ENCODE peak calls at places on chromosomes 12 and 14, in four cellular contexts. One of them, this sample, is unnamed.

GRCh38 chr12:85617307-85618091 is 218.7 kb downstream of the RASSF9 start:
- DNase-seq in AG09309: no peak
- DNase-seq in MCF 10A: no peak
- DNase-seq in ascending aorta: no peak
- DNase-seq in this sample: no peak

GRCh38 chr12:11209098-11209497 is 22.4 kb upstream of the TAS2R42 start:
- DNase-seq in AG09309: no peak
- DNase-seq in ascending aorta: no peak
- DNase-seq in MCF 10A: no peak
- DNase-seq in this sample: no peak

GRCh38 chr14:104143521-104144452 is 5.4 kb downstream of the KIF26A start:
- DNase-seq in MCF 10A: no peak
- DNase-seq in ascending aorta: peak
- DNase-seq in AG09309: no peak
- DNase-seq in this sample: no peak

GRCh38 chr12:123996581-123996980 is 23.6 kb downstream of the ZNF664 start:
- DNase-seq in ascending aorta: no peak
- DNase-seq in MCF 10A: no peak
- DNase-seq in AG09309: no peak
- DNase-seq in this sample: no peak

GRCh38 chr12:126182619-126183236 is 1117.5 kb downstream of the AACS start:
- DNase-seq in ascending aorta: no peak
- DNase-seq in AG09309: peak
- DNase-seq in MCF 10A: peak
- DNase-seq in this sample: no peak

GRCh38 chr14:95362180-95362494 is 42.4 kb upstream of the CLMN start:
- DNase-seq in ascending aorta: peak
- DNase-seq in MCF 10A: no peak
- DNase-seq in AG09309: no peak
- DNase-seq in this sample: no peak

GRCh38 chr12:120654656-120655055 is 14.2 kb downstream of the CABP1 start:
- DNase-seq in AG09309: no peak
- DNase-seq in MCF 10A: no peak
- DNase-seq in ascending aorta: peak
- DNase-seq in this sample: no peak

GRCh38 chr12:105740970-105741725 is 397.6 kb downstream of the NUAK1 start:
- DNase-seq in AG09309: no peak
- DNase-seq in ascending aorta: no peak
- DNase-seq in MCF 10A: peak
- DNase-seq in this sample: no peak

GRCh38 chr12:116636636-116637519 is 77.7 kb downstream of the MAP1LC3B2 start:
- DNase-seq in ascending aorta: no peak
- DNase-seq in MCF 10A: no peak
- DNase-seq in AG09309: no peak
- DNase-seq in this sample: no peak

GRCh38 chr12:14614704-14615121 is 47.0 kb upstream of the PLBD1 start:
- DNase-seq in ascending aorta: no peak
- DNase-seq in MCF 10A: no peak
- DNase-seq in AG09309: no peak
- DNase-seq in this sample: no peak

GRCh38 chr12:104641862-104642261 is 185.1 kb downstream of the CHST11 start:
- DNase-seq in ascending aorta: no peak
- DNase-seq in AG09309: no peak
- DNase-seq in MCF 10A: no peak
- DNase-seq in this sample: no peak

GRCh38 chr12:132036063-132036683 is 86.4 kb downstream of the EP400 start:
- DNase-seq in MCF 10A: no peak
- DNase-seq in ascending aorta: no peak
- DNase-seq in AG09309: no peak
- DNase-seq in this sample: no peak

GRCh38 chr14:59098377-59098776 is 90.1 kb upstream of the DAAM1 start:
- DNase-seq in AG09309: peak
- DNase-seq in MCF 10A: peak
- DNase-seq in ascending aorta: no peak
- DNase-seq in this sample: peak

GRCh38 chr14:68824517-68825347 is 31.9 kb upstream of the ZFP36L1 start:
- DNase-seq in AG09309: no peak
- DNase-seq in MCF 10A: peak
- DNase-seq in ascending aorta: peak
- DNase-seq in this sample: peak

GRCh38 chr12:118103231-118103600 is 595 bp downstream of the VSIG10 start:
- DNase-seq in MCF 10A: peak
- DNase-seq in AG09309: no peak
- DNase-seq in ascending aorta: no peak
- DNase-seq in this sample: no peak

GRCh38 chr12:87756111-87756510 is 273.1 kb downstream of the C12orf50 start:
- DNase-seq in MCF 10A: peak
- DNase-seq in AG09309: peak
- DNase-seq in ascending aorta: no peak
- DNase-seq in this sample: peak

GRCh38 chr12:49198431-49199155 is 9.7 kb upstream of the TUBA1A start:
- DNase-seq in ascending aorta: peak
- DNase-seq in AG09309: peak
- DNase-seq in MCF 10A: peak
- DNase-seq in this sample: peak

GRCh38 chr14:52730708-52731111 is 744 bp downstream of the STYX start:
- DNase-seq in ascending aorta: no peak
- DNase-seq in MCF 10A: peak
- DNase-seq in AG09309: no peak
- DNase-seq in this sample: no peak

GRCh38 chr12:22287056-22287455 is 47.5 kb downstream of the ST8SIA1 start:
- DNase-seq in MCF 10A: no peak
- DNase-seq in ascending aorta: no peak
- DNase-seq in AG09309: no peak
- DNase-seq in this sample: no peak

GRCh38 chr14:92914087-92914656 is 8.8 kb upstream of the CHGA start:
- DNase-seq in MCF 10A: peak
- DNase-seq in AG09309: no peak
- DNase-seq in ascending aorta: no peak
- DNase-seq in this sample: no peak

GRCh38 chr14:44339256-44339655 is 167.8 kb downstream of the FSCB start:
- DNase-seq in MCF 10A: peak
- DNase-seq in ascending aorta: no peak
- DNase-seq in AG09309: no peak
- DNase-seq in this sample: no peak

This sample was measured in amniotic stem cell.